ENCODE peak calls at places on chromosomes 5 and 9, in seven cellular contexts. U is amniotic stem cell; N is T-helper 1 cell; A is NCI-H345; L is activated CD4-positive, alpha-beta T cell treated with anti-CD3 and anti-CD28 coated beads for 48 hours; J is HT-29; V is Calu3. I is an unnamed sample.

GRCh38 chr9:81877047-81877446 is 51.2 kb upstream of the SPATA31D4 start:
- DNase-seq in L (no peak), A (no peak), J (no peak), U (no peak), V (no peak), N (no peak), I (no peak)

GRCh38 chr5:92749943-92750342 is 831.1 kb downstream of the NR2F1-AS1 start:
- DNase-seq in U (no peak), L (no peak), V (peak; percentile 21), N (no peak), A (no peak), J (peak; percentile 38), I (peak; percentile 68)

GRCh38 chr5:139740138-139740992 is 55.2 kb upstream of the PSD2 start:
- DNase-seq in U (no peak), V (no peak), A (no peak), L (no peak), N (no peak), J (no peak), I (no peak)

GRCh38 chr5:81078930-81079329 is 118.8 kb downstream of the RASGRF2 start:
- DNase-seq in N (no peak), A (no peak), L (no peak), J (no peak), V (no peak), U (no peak), I (no peak)

GRCh38 chr5:142082182-142082781 is 26.3 kb upstream of the NDFIP1 start:
- DNase-seq in N (no peak), J (no peak), A (no peak), U (no peak), L (peak; percentile 34), V (no peak), I (no peak)

GRCh38 chr9:3343671-3344070 is 182.1 kb downstream of the RFX3 start:
- DNase-seq in A (no peak), U (no peak), V (no peak), J (no peak), L (no peak), N (no peak), I (no peak)

GRCh38 chr5:141172381-141173204 is at the start of gene PCDHB7:
- DNase-seq in J (peak; percentile 16), V (no peak), U (no peak), A (no peak), L (peak; percentile 26), N (no peak), I (no peak)

GRCh38 chr5:33973271-33973670 is 11.2 kb downstream of the SLC45A2 start:
- DNase-seq in L (no peak), U (no peak), V (no peak), J (no peak), N (no peak), A (no peak), I (no peak)

GRCh38 chr5:132776077-132776931 is 735 bp downstream of the SEPTIN8 start:
- DNase-seq in J (peak; percentile 30), L (no peak), V (peak; percentile 43), A (peak; percentile 34), U (no peak), N (no peak), I (peak; percentile 25)

GRCh38 chr9:110932883-110933282 is 105.4 kb downstream of the LPAR1 start:
- DNase-seq in L (no peak), V (no peak), N (no peak), U (no peak), A (no peak), J (no peak), I (peak; percentile 38)

GRCh38 chr5:96605144-96605543 is 57.0 kb upstream of the CAST start:
- DNase-seq in V (no peak), J (no peak), A (no peak), N (no peak), U (no peak), L (no peak), I (no peak)

GRCh38 chr9:125376261-125377226 is 114.9 kb downstream of the GAPVD1 start:
- DNase-seq in L (no peak), N (no peak), V (no peak), J (no peak), A (no peak), U (no peak), I (no peak)

GRCh38 chr9:135523521-135524129 is 2.4 kb downstream of the LCN1 start:
- DNase-seq in N (no peak), J (no peak), L (no peak), U (no peak), V (no peak), A (no peak), I (no peak)

GRCh38 chr9:82161876-82162275 is 173.3 kb downstream of the SPATA31D1 start:
- DNase-seq in A (no peak), L (no peak), U (no peak), J (no peak), N (no peak), V (no peak), I (no peak)

GRCh38 chr9:14838701-14839100 is 71.5 kb downstream of the FREM1 start:
- DNase-seq in U (no peak), V (no peak), A (no peak), J (no peak), N (no peak), L (no peak), I (no peak)

GRCh38 chr9:126661521-126662251 is 48.0 kb downstream of the LMX1B start:
- DNase-seq in V (peak; percentile 56), A (no peak), U (no peak), L (no peak), J (peak; percentile 3), N (no peak), I (no peak)

GRCh38 chr9:122039213-122039612 is 53.9 kb downstream of the TTLL11 start:
- DNase-seq in A (no peak), V (no peak), U (no peak), N (no peak), L (no peak), J (no peak), I (no peak)

GRCh38 chr5:14213253-14213652 is 70.1 kb downstream of the TRIO start:
- DNase-seq in L (no peak), A (no peak), V (no peak), N (no peak), J (no peak), U (no peak), I (no peak)

GRCh38 chr5:39616131-39616530 is 191.4 kb upstream of the DAB2 start:
- DNase-seq in L (no peak), N (no peak), A (no peak), V (no peak), U (no peak), J (no peak), I (no peak)

GRCh38 chr9:126474201-126474765 is 139.4 kb upstream of the LMX1B start:
- DNase-seq in U (peak; percentile 60), V (no peak), L (no peak), N (no peak), A (no peak), J (no peak), I (peak; percentile 64)

GRCh38 chr5:33941090-33941489 is 4.9 kb downstream of the RXFP3 start:
- DNase-seq in L (no peak), V (no peak), A (peak; percentile 84), J (no peak), U (no peak), N (no peak), I (no peak)

GRCh38 chr5:71677977-71678376 is 41.1 kb upstream of the CARTPT start:
- DNase-seq in A (no peak), V (no peak), L (no peak), J (no peak), U (no peak), N (no peak), I (no peak)

GRCh38 chr9:130930804-130931349 is 8.2 kb downstream of the FIBCD1 start:
- DNase-seq in L (no peak), U (no peak), J (no peak), V (no peak), N (no peak), A (no peak), I (no peak)

GRCh38 chr5:123500476-123500875 is 11.5 kb upstream of the CSNK1G3 start:
- DNase-seq in V (no peak), L (no peak), J (no peak), U (no peak), A (no peak), N (no peak), I (no peak)

GRCh38 chr5:9971301-9971700 is 278.4 kb downstream of the ATPSCKMT start:
- DNase-seq in V (no peak), N (no peak), J (no peak), L (no peak), U (no peak), A (no peak), I (no peak)

GRCh38 chr5:177109810-177110209 is 23.1 kb downstream of the FGFR4 start:
- DNase-seq in V (no peak), U (no peak), J (no peak), L (no peak), A (no peak), N (no peak), I (no peak)

GRCh38 chr5:428219-428618 is 14.8 kb upstream of the EXOC3 start:
- DNase-seq in A (no peak), U (no peak), L (no peak), V (no peak), J (no peak), N (no peak), I (no peak)

GRCh38 chr9:29160763-29161353 is 1587.6 kb upstream of the C9orf72 start:
- DNase-seq in A (no peak), U (no peak), L (no peak), J (no peak), V (no peak), N (no peak), I (no peak)

GRCh38 chr5:135539430-135540005 is 3.8 kb upstream of the NEUROG1 start:
- DNase-seq in U (no peak), V (no peak), N (no peak), A (no peak), J (no peak), L (no peak), I (no peak)

GRCh38 chr9:84919498-84919897 is 250.0 kb downstream of the NTRK2 start:
- DNase-seq in V (no peak), U (no peak), L (no peak), J (no peak), A (no peak), N (no peak), I (no peak)

GRCh38 chr9:19173598-19174125 is 46.4 kb upstream of the PLIN2 start:
- DNase-seq in A (peak; percentile 8), J (no peak), L (no peak), U (no peak), V (no peak), N (no peak), I (no peak)

GRCh38 chr9:105656131-105656921 is 5.9 kb upstream of the TAL2 start:
- DNase-seq in V (peak; percentile 37), L (peak; percentile 12), A (peak; percentile 57), U (no peak), N (no peak), J (no peak), I (no peak)

GRCh38 chr5:139676951-139677367 is 28.8 kb downstream of the CXXC5 start:
- DNase-seq in N (no peak), J (no peak), V (no peak), L (no peak), A (no peak), U (no peak), I (no peak)

I was measured in astrocyte.